ENCODE peak calls at places on chromosome 15, in ten cellular contexts. Q is H54; P is hepatocyte; I is ureter; O is stomach; A is AG08396; W is RWPE1; X is naive thymus-derived CD4-positive, alpha-beta T cell; F is stimulated activated naive CD8-positive, alpha-beta T cell treated with anti-CD3 and anti-CD28 coated beads, Interleukin-15, Interleukin-2, amounts not matched to agents 100 U/mL and 50 U/mL, for 24 hours; J is cardiac fibroblast. C is an unnamed sample.

GRCh38 chr15:86855962-86856361 is 776.3 kb downstream of the AGBL1 start:
- DNase-seq in Q (no peak), P (no peak), I (no peak), O (no peak), A (no peak), W (no peak), X (no peak), F (no peak), J (no peak), C (no peak)

GRCh38 chr15:66960519-66960918 is 104.9 kb upstream of the SMAD3 start:
- DNase-seq in Q (no peak), P (no peak), I (no peak), O (no peak), A (no peak), W (no peak), X (no peak), F (no peak), J (no peak), C (no peak)

GRCh38 chr15:74432271-74432967 is 1.3 kb downstream of the SEMA7A start:
- DNase-seq in Q (no peak), P (no peak), I (no peak), O (no peak), A (no peak), W (peak; percentile 31), X (no peak), F (no peak), J (no peak), C (no peak)

GRCh38 chr15:73273181-73274002 is 95.4 kb downstream of the HCN4 start:
- DNase-seq in Q (peak; percentile 15), P (peak; percentile 77), I (peak; percentile 51), O (peak; percentile 44), A (peak; percentile 61), W (peak; percentile 55), X (peak; percentile 36), F (peak; percentile 49), J (peak; percentile 78), C (peak; percentile 14)

GRCh38 chr15:49988766-49989165 is 130.3 kb downstream of the ATP8B4 start:
- DNase-seq in Q (no peak), P (no peak), I (no peak), O (no peak), A (no peak), W (no peak), X (no peak), F (no peak), J (no peak), C (no peak)

GRCh38 chr15:25237291-25237978 is 201.4 kb downstream of the UBE3A start:
- DNase-seq in Q (no peak), P (no peak), I (no peak), O (no peak), A (no peak), W (no peak), X (no peak), F (no peak), J (no peak), C (no peak)

GRCh38 chr15:74132681-74133070 is 2.3 kb downstream of the ISLR2 start:
- DNase-seq in Q (no peak), P (no peak), I (no peak), O (no peak), A (no peak), W (no peak), X (no peak), F (peak; percentile 18), J (no peak), C (no peak)

GRCh38 chr15:74312445-74313007 is 54.9 kb downstream of the CYP11A1 start:
- DNase-seq in Q (no peak), P (no peak), I (no peak), O (no peak), A (no peak), W (no peak), X (no peak), F (no peak), J (no peak), C (no peak)

GRCh38 chr15:70523634-70524033 is 239.7 kb downstream of the UACA start:
- DNase-seq in Q (no peak), P (no peak), I (peak; percentile 23), O (peak; percentile 14), A (no peak), W (no peak), X (no peak), F (no peak), J (no peak), C (no peak)

GRCh38 chr15:29528276-29528675 is 258.7 kb upstream of the NSMCE3 start:
- DNase-seq in Q (no peak), P (no peak), I (no peak), O (no peak), A (no peak), W (no peak), X (no peak), F (no peak), J (no peak), C (no peak)

GRCh38 chr15:69225355-69226027 is 65.1 kb downstream of the GLCE start:
- DNase-seq in Q (peak; percentile 1), P (peak; percentile 26), I (no peak), O (no peak), A (peak; percentile 6), W (peak; percentile 13), X (no peak), F (no peak), J (peak; percentile 71), C (no peak)

GRCh38 chr15:71916834-71917233 is 106.5 kb downstream of the NR2E3 start:
- DNase-seq in Q (no peak), P (no peak), I (no peak), O (no peak), A (no peak), W (no peak), X (no peak), F (no peak), J (no peak), C (no peak)

GRCh38 chr15:99555089-99555488 is 10.7 kb upstream of the MEF2A start:
- DNase-seq in Q (no peak), P (no peak), I (no peak), O (no peak), A (no peak), W (no peak), X (no peak), F (no peak), J (no peak), C (no peak)

GRCh38 chr15:93066834-93067648 is 22.0 kb downstream of the RGMA start:
- DNase-seq in Q (no peak), P (no peak), I (no peak), O (no peak), A (no peak), W (no peak), X (no peak), F (no peak), J (peak; percentile 50), C (no peak)

GRCh38 chr15:86079491-86080266 is at the start of gene AGBL1:
- DNase-seq in Q (no peak), P (no peak), I (no peak), O (no peak), A (no peak), W (no peak), X (no peak), F (no peak), J (no peak), C (no peak)

GRCh38 chr15:55638764-55639163 is 50.6 kb upstream of the PYGO1 start:
- DNase-seq in Q (no peak), P (no peak), I (no peak), O (no peak), A (no peak), W (no peak), X (no peak), F (no peak), J (no peak), C (no peak)

GRCh38 chr15:70100495-70101331 is 3.0 kb upstream of the TLE3 start:
- DNase-seq in Q (no peak), P (peak; percentile 79), I (no peak), O (peak; percentile 63), A (no peak), W (no peak), X (peak; percentile 69), F (peak; percentile 67), J (peak; percentile 90), C (no peak)

GRCh38 chr15:71512281-71513016 is 297.9 kb upstream of the NR2E3 start:
- DNase-seq in Q (no peak), P (peak; percentile 27), I (no peak), O (no peak), A (no peak), W (no peak), X (no peak), F (no peak), J (no peak), C (no peak)

GRCh38 chr15:95868970-95869369 is 461.5 kb upstream of the NR2F2 start:
- DNase-seq in Q (no peak), P (no peak), I (no peak), O (no peak), A (no peak), W (no peak), X (no peak), F (no peak), J (no peak), C (no peak)

GRCh38 chr15:76339302-76340197 is 3.0 kb downstream of the ISL2 start:
- DNase-seq in Q (no peak), P (no peak), I (no peak), O (no peak), A (peak; percentile 54), W (no peak), X (no peak), F (peak; percentile 23), J (no peak), C (no peak)

GRCh38 chr15:101210466-101210865 is 41.4 kb downstream of the CHSY1 start:
- DNase-seq in Q (no peak), P (no peak), I (no peak), O (no peak), A (no peak), W (no peak), X (no peak), F (no peak), J (peak; percentile 44), C (no peak)

GRCh38 chr15:80550219-80550909 is 144.7 kb upstream of the ABHD17C start:
- DNase-seq in Q (no peak), P (peak; percentile 33), I (no peak), O (no peak), A (peak; percentile 72), W (peak; percentile 35), X (no peak), F (no peak), J (peak; percentile 94), C (no peak)

GRCh38 chr15:51879555-51879954 is 50.1 kb downstream of the TMOD3 start:
- DNase-seq in Q (no peak), P (no peak), I (no peak), O (no peak), A (no peak), W (no peak), X (no peak), F (no peak), J (peak; percentile 70), C (no peak)

GRCh38 chr15:38541046-38541445 is 23.6 kb downstream of the RASGRP1 start:
- DNase-seq in Q (no peak), P (peak; percentile 29), I (no peak), O (no peak), A (no peak), W (no peak), X (no peak), F (no peak), J (no peak), C (no peak)

GRCh38 chr15:79400650-79401049 is 31.5 kb upstream of the MINAR1 start:
- DNase-seq in Q (no peak), P (no peak), I (no peak), O (no peak), A (no peak), W (no peak), X (no peak), F (no peak), J (no peak), C (no peak)

GRCh38 chr15:70209499-70209898 is 111.8 kb upstream of the TLE3 start:
- DNase-seq in Q (no peak), P (no peak), I (no peak), O (no peak), A (no peak), W (no peak), X (no peak), F (no peak), J (no peak), C (no peak)

GRCh38 chr15:35690698-35691116 is 144.7 kb upstream of the DPH6 start:
- DNase-seq in Q (no peak), P (peak; percentile 38), I (no peak), O (no peak), A (no peak), W (no peak), X (no peak), F (no peak), J (peak; percentile 98), C (no peak)

GRCh38 chr15:59373215-59373614 is 544 bp upstream of the MYO1E start:
- DNase-seq in Q (no peak), P (no peak), I (no peak), O (no peak), A (no peak), W (no peak), X (no peak), F (no peak), J (no peak), C (no peak)